ENCODE peak calls at places on chromosomes 1 and 21, in eight cellular contexts. F is PC-9, Z is GM12865, A is cardiac fibroblast, D is AG09309, L is GM20000, S is GM23338, V is Peyer's patch. U is an unnamed sample.

GRCh38 chr1:9960011-9960410 is 16.7 kb downstream of the NMNAT1 start:
- DNase-seq in F (no peak), Z (no peak), A (peak), D (no peak), L (no peak), S (no peak), V (no peak), U (no peak)

GRCh38 chr1:77271851-77272250 is 10.0 kb upstream of the AK5 start:
- DNase-seq in F (no peak), Z (no peak), A (peak), D (peak), L (no peak), S (no peak), V (no peak), U (no peak)

GRCh38 chr1:226809785-226810571 is 60.4 kb upstream of the PSEN2 start:
- DNase-seq in F (no peak), Z (no peak), A (no peak), D (no peak), L (no peak), S (no peak), V (no peak), U (no peak)

GRCh38 chr1:109846148-109846547 is 64.5 kb upstream of the CSF1 start:
- DNase-seq in F (no peak), Z (no peak), A (no peak), D (no peak), L (no peak), S (no peak), V (no peak), U (peak)

GRCh38 chr1:53076721-53077598 is 14.9 kb downstream of the PODN start:
- DNase-seq in F (no peak), Z (no peak), A (no peak), D (no peak), L (no peak), S (no peak), V (peak), U (no peak)

GRCh38 chr1:39526466-39527189 is 35.2 kb downstream of the BMP8A start:
- DNase-seq in F (no peak), Z (no peak), A (no peak), D (no peak), L (no peak), S (no peak), V (no peak), U (no peak)

GRCh38 chr1:1205769-1206375 is 520 bp downstream of the TNFRSF18 start:
- DNase-seq in F (no peak), Z (no peak), A (no peak), D (no peak), L (peak), S (no peak), V (peak), U (no peak)

GRCh38 chr1:109269981-109270622 is 12.8 kb downstream of the PSRC1 start:
- DNase-seq in F (no peak), Z (no peak), A (no peak), D (no peak), L (no peak), S (no peak), V (no peak), U (peak)

GRCh38 chr1:74513396-74513795 is 985 bp upstream of the LRRC53 start:
- DNase-seq in F (no peak), Z (no peak), A (no peak), D (no peak), L (no peak), S (no peak), V (no peak), U (no peak)

GRCh38 chr1:235919797-235920475 is 53.2 kb upstream of the LYST start:
- DNase-seq in F (peak), Z (no peak), A (peak), D (peak), L (no peak), S (no peak), V (no peak), U (no peak)

GRCh38 chr21:15943009-15943666 is 213.4 kb downstream of the USP25 start:
- DNase-seq in F (no peak), Z (no peak), A (peak), D (no peak), L (no peak), S (no peak), V (no peak), U (no peak)

GRCh38 chr1:26784023-26784871 is 3.5 kb upstream of the PIGV start:
- DNase-seq in F (peak), Z (peak), A (peak), D (no peak), L (no peak), S (peak), V (peak), U (no peak)

GRCh38 chr1:45243476-45244343 is 37.3 kb upstream of the ZSWIM5 start:
- DNase-seq in F (no peak), Z (no peak), A (no peak), D (no peak), L (no peak), S (no peak), V (no peak), U (no peak)

GRCh38 chr1:239303289-239303688 is 83.1 kb upstream of the CHRM3 start:
- DNase-seq in F (no peak), Z (no peak), A (no peak), D (no peak), L (no peak), S (no peak), V (no peak), U (no peak)
- TF ChIP-seq CTCF in F (no peak), Z (no peak), A (no peak), D (no peak), L (no peak), S (no peak), V (no peak), U (no peak)

GRCh38 chr1:6035719-6036118 is 10.0 kb upstream of the KCNAB2 start:
- DNase-seq in F (no peak), Z (no peak), A (no peak), D (no peak), L (no peak), S (peak), V (no peak), U (no peak)
- TF ChIP-seq CTCF in F (no peak), Z (no peak), A (no peak), D (peak), L (no peak), S (peak), V (no peak), U (no peak)

DNA sequence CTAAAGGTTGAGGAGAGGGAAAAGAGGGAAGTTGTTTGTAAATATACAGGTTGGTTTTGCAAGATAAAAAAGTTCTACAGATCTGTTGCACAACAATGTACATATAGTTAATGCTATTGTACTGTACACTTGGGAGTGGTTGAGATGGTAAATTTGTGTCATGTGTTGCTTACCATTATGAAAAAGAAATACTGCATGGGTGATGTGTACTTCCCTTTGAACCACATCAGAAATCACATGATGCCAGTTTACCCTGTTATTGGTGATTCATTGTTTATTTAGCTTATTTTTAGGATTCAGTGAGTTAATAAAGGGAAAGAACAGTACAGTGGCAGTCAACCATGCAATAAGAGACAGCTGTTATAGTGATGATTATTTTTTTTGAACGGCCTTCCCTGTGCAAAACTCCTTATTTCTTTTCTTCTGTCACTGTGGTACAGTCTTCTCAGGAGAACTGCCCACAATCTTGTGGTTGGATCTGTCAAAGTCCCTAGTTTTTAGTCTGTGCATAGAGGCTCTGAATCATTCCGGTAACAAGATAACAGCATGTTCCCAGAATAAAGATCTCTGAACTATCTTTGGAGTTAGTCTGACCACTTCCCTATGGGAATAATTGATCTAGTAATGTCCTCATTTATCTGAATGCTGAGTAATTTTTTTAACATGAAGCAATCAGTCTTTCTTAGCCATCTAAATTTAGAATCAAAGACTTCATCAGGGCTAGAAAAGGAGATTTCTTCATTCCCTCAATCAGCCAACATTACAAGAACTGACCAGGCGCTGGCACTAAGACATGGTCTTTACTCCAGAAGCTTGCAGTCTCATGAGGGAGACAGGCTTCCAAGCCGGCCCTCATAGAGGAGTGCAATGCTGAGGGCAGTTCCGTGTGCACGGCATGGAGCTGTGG is 84.2 kb downstream of the SH3GLB1 start:
- DNase-seq in F (no peak), Z (no peak), A (peak), D (peak), L (no peak), S (no peak), V (no peak), U (no peak)
- TF ChIP-seq CTCF in F (no peak), Z (no peak), A (no peak), D (no peak), L (no peak), S (no peak), V (no peak), U (no peak)

GRCh38 chr21:37527103-37527502 is 160.5 kb downstream of the DYRK1A start:
- DNase-seq in F (no peak), Z (no peak), A (no peak), D (no peak), L (no peak), S (no peak), V (no peak), U (no peak)

GRCh38 chr21:37529649-37530048 is 163.1 kb downstream of the DYRK1A start:
- DNase-seq in F (no peak), Z (no peak), A (no peak), D (no peak), L (no peak), S (no peak), V (no peak), U (no peak)

GRCh38 chr21:37525810-37526209 is 159.2 kb downstream of the DYRK1A start:
- DNase-seq in F (no peak), Z (no peak), A (peak), D (no peak), L (no peak), S (no peak), V (no peak), U (no peak)

GRCh38 chr21:37527716-37528115 is 161.1 kb downstream of the DYRK1A start:
- DNase-seq in F (no peak), Z (no peak), A (no peak), D (no peak), L (no peak), S (no peak), V (no peak), U (no peak)

DNA sequence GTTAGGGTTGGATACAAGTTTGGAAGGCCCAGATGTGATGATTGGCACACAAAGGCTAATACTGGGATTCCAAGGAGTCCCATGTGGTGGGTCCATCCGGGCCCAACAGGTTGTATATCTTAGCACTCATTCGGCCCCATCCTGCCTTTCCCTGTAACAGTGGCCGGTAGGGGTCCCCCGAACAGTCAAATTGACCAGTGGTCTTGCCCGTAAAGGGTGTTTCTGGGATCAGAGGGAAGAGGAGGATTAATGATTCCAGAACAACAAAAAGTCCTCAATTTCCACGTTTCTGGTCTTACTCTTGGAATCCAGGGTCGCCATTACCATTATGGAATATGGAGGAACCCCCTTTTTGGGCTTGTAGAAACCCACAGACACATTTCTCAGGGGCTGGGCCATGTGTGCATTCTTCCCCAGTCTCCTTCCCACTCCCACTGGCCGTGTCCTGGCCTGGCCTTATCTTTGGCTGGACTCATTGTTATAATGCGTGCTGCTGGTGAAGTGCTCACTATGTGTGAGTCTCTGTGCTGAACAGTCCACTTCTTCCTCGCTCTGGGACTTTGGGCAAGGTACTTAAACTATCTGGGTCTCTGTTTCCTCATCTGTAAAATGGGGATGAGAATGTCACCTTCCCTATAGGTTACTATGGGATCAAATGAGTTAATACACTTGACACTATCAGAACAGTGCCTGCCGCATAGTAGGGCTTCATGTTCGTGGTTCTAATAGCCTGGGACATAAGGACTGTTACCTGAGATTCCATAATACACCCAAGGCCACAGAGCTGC is 161.8 kb downstream of the DYRK1A start:
- DNase-seq in F (no peak), Z (no peak), A (no peak), D (no peak), L (no peak), S (peak), V (no peak), U (no peak)
- TF ChIP-seq CTCF in F (no peak), Z (no peak), A (no peak), D (no peak), L (no peak), S (peak), V (no peak), U (no peak)

DNA sequence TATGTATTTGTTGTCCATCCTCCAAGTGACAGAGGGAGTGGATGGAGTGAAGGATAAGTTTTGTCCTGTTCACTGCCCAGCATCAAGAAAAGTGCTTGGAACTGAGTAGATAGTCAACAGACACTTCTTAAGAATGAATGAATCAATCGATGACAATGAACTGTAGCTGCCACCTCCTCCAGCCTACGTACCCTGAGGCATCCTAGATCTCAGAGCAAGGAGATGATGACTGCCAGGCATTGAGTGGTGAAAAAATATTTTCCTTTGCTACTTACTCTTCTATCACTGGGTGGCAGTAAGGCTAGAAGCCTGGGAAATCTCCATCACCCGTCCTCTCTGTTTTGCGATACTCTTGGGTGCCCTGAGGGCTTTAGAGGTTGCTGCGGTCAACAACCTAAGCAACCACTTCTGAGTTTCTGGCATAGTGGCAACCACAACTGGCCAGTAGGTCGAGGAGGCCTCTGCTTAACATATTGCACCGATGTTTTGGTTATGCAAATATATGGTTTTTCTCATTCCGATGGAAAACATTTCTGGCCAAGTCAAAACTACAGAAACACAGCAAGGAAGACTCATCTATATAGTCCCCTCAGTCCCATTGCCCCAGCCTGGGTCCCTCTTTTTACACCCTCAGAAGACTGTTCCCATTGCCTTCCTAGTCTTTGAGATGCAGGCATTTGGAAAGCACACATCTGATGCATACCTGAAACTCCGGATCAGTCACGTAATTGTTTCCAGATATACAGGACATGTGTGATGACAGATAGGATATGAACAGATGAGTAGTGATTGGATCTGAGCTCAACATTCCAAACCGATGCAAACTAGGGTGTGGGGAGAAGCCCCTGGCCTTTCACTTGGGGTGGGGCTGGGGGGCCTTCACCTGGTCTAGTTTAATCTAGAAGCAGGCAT is 136.8 kb downstream of the RUNX1 start:
- DNase-seq in F (no peak), Z (peak), A (no peak), D (no peak), L (peak), S (peak), V (no peak), U (no peak)
- TF ChIP-seq CTCF in F (no peak), Z (no peak), A (no peak), D (peak), L (no peak), S (peak), V (no peak), U (no peak)

GRCh38 chr1:202121006-202121405 is 1.7 kb upstream of the GPR37L1 start:
- DNase-seq in F (no peak), Z (no peak), A (no peak), D (no peak), L (no peak), S (no peak), V (no peak), U (no peak)

GRCh38 chr1:202125611-202126010 is 2.9 kb downstream of the GPR37L1 start:
- DNase-seq in F (no peak), Z (no peak), A (no peak), D (no peak), L (no peak), S (no peak), V (no peak), U (no peak)

GRCh38 chr1:202124107-202124506 is 1.4 kb downstream of the GPR37L1 start:
- DNase-seq in F (no peak), Z (no peak), A (no peak), D (no peak), L (no peak), S (no peak), V (no peak), U (no peak)

GRCh38 chr1:202123336-202123813 is 658 bp downstream of the GPR37L1 start:
- DNase-seq in F (no peak), Z (no peak), A (no peak), D (no peak), L (no peak), S (no peak), V (no peak), U (no peak)

GRCh38 chr1:202122639-202123335 is at the start of gene GPR37L1:
- DNase-seq in F (peak), Z (no peak), A (peak), D (no peak), L (no peak), S (peak), V (no peak), U (no peak)
- TF ChIP-seq CTCF in F (peak), Z (no peak), A (peak), D (peak), L (no peak), S (peak), V (no peak), U (peak)

DNA sequence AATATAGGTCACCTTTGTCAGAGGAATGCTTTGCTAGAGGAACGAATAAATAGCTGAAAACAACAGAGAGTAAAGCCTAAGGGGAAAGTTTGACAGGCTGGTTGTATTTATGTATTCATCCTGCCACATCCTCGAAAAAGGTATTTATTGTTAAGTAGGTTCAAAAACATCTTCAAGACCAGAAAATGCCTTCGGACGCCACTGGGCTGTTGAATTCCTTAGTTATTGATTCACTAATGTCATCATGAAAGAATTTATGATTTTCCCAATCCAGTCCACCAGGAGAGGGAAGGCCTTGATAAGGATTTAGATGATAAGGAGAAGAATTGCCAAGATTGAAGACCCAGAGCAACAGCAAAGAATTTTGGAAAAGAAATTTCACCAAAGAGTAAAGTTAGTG is 35.2 kb upstream of the MAB21L3 start:
- DNase-seq in F (no peak), Z (no peak), A (no peak), D (no peak), L (no peak), S (no peak), V (no peak), U (no peak)
- TF ChIP-seq CTCF in F (no peak), Z (no peak), A (no peak), D (no peak), L (no peak), S (no peak), V (peak), U (no peak)

DNA sequence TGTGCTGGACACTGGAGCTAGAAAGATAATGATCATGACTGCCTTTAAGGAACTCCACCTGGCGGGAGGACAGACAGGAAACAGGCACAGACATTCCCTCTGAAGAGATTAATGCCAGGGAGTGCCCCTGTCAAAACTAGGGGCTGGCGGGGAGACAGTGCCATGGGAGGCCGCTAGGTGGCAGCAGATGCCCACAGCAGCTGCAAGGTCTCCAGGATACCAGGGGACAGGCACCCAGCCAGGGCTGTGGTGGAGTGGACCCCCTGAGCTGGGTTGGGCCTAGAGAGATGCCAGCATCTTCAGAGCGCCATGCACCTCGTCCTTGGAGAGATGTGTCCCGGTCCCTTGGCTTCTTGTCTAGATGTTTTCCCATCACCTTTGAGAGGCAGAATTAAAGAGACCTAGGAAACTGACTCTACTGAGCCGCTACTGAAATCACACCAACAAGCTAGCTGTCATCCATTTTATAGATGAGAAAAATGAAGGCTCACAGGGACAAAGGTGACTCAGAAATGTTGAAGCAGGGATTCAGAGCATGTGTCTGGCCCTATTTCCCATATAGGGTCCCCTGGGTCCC is 3.6 kb downstream of the REN start:
- DNase-seq in F (peak), Z (peak), A (peak), D (no peak), L (peak), S (peak), V (peak), U (peak)
- TF ChIP-seq CTCF in F (peak), Z (peak), A (peak), D (peak), L (peak), S (peak), V (peak), U (peak)

U was measured in type B pancreatic cell.